ENCODE peak calls at places on chromosomes 7 and 10, in six cellular contexts. R is HepG2, K is GM12892, F is H1, J is K562, Q is GM12878. S is an unnamed sample.

GRCh38 chr10:68938117-68938516 is 17.9 kb upstream of the DDX21 start:
- DNase-seq in R (no peak), K (no peak), F (no peak), J (no peak), Q (no peak), S (no peak)

GRCh38 chr7:1233328-1234048 is 816 bp downstream of the UNCX start:
- DNase-seq in R (no peak), K (no peak), F (no peak), J (no peak), Q (no peak), S (no peak)

GRCh38 chr7:76080211-76080610 is 32.3 kb downstream of the MDH2 start:
- DNase-seq in R (no peak), K (no peak), F (no peak), J (no peak), Q (no peak), S (no peak)

GRCh38 chr7:119572132-119572531 is 700.8 kb upstream of the KCND2 start:
- DNase-seq in R (no peak), K (no peak), F (no peak), J (no peak), Q (no peak), S (no peak)

GRCh38 chr7:112452102-112452888 is 2.0 kb downstream of the IFRD1 start:
- DNase-seq in R (peak), K (peak), F (no peak), J (no peak), Q (no peak), S (no peak)

GRCh38 chr7:47901542-47901941 is 46.7 kb downstream of the PKD1L1 start:
- DNase-seq in R (no peak), K (no peak), F (no peak), J (no peak), Q (no peak), S (no peak)

GRCh38 chr10:83677795-83678194 is 461.5 kb upstream of the GHITM start:
- DNase-seq in R (no peak), K (no peak), F (no peak), J (no peak), Q (no peak), S (no peak)

GRCh38 chr10:22651276-22651980 is 63.0 kb downstream of the PIP4K2A start:
- DNase-seq in R (no peak), K (no peak), F (no peak), J (no peak), Q (no peak), S (no peak)

GRCh38 chr7:106542550-106543220 is 118.3 kb downstream of the CCDC71L start:
- DNase-seq in R (peak), K (peak), F (peak), J (peak), Q (peak), S (peak)

GRCh38 chr10:96369890-96370574 is 11.2 kb upstream of the OPALIN start:
- DNase-seq in R (no peak), K (no peak), F (no peak), J (no peak), Q (no peak), S (no peak)

GRCh38 chr10:5497948-5498730 is 1.2 kb downstream of the CALML5 start:
- DNase-seq in R (no peak), K (no peak), F (no peak), J (no peak), Q (no peak), S (no peak)

GRCh38 chr10:77539147-77539935 is 98.3 kb downstream of the KCNMA1 start:
- DNase-seq in R (no peak), K (no peak), F (no peak), J (no peak), Q (no peak), S (no peak)

DNA sequence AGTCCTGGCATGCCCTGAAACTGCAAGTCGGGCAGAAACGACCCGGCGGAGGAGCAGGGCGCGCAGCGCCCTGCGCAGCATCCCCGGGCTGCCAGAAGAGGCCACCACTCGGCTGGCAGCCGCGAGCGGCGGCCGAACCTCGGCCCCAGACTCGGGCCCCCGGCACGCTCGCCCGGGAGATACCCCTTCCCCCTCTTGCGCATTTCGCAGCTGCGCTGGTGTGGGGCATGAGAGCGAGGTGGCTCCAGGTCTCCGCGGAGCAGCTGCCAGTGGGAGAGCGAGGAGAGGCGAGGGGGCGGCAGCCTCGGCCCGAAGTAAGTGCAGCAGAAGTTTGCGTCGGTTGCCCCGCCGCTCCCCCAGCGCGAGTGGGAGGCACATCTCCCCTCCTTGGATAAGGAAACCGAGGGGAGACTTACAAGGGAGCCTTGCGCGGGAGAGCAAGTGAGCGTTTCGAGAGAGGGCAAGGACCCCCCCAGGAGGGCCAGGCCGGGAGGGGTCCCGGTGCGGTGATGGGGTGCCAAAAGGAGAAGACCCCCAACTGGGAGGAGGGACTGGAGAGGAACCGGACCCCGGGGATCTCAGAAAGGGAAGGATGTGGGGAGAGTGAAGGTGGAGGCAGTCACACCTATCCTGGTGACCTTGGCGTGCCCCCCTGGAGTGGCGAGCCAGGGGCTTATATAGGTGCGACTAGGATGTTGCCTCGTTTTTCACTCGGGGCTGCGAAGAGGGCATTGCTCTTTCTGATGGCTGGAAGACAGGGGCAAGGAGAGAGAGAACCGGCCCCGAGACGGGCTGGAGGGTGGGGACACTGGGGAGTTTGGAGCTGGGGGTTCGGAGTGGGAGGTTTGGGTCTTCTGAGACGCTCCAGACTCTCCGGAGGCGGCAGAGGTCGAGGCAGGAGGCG is 256.3 kb downstream of the OTUD1 start:
- DNase-seq in R (no peak), K (no peak), F (no peak), J (no peak), Q (no peak), S (no peak)
- TF ChIP-seq TAF1 in R (no peak), K (no peak), F (no peak), J (no peak), Q (no peak), S (no peak)

DNA sequence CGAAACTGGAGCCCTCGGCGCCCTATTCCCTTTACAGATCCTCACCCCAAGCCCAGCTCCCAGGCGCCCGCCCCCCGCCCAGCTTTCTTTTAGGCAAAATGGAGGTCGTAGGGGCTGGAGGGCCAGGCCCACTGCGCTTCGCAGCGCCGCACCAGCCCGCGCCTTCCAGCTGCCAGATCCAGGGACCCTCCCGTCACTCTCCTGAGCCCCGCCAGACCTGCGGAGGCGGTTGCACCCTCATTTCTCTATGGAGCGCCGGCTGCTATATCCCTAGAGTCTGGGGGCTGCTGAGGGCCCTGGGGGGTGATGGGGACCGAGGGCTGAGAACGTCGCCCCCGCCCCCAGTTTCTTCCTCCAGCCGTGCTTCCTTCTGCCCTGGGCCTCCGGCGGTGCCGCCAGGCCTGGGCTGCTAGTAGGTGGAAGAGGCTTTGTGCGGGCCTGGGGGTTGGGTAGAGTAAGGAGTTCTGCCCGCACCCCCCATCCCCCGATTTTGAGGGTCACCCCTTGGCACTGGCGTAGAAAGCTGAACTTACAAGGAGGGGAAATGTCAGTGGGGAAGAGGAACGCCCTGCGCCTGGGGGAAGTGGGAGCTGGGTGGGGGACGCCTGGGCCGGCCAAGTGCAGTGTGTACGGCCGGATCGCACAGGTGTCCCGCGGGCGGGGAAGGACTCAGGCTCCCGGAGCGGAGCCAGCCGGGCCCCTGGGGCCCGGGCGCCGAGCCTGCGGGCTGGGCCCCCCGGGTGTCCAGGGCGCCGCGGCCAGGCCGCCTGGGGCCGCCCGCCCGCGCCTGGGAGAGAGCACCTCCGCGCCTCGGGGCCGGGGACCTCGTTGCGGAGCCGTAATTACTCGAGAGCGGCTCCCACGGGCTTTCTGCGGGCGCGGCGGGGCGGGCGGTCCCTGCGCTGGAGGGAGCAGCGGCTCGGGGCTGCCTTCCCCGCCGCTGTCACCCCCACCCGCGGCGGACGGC is 1.2 kb downstream of the GNB2 start:
- DNase-seq in R (no peak), K (peak), F (no peak), J (no peak), Q (no peak), S (peak)
- TF ChIP-seq POLR2A in R (no peak), K (no peak), F (no peak), J (no peak), Q (no peak), S (no peak)

GRCh38 chr10:33955676-33956075 is 621.2 kb upstream of the NRP1 start:
- DNase-seq in R (no peak), K (no peak), F (no peak), J (no peak), Q (no peak), S (no peak)
- TF ChIP-seq TAF1 in R (no peak), K (no peak), F (no peak), J (no peak), Q (no peak), S (no peak)

DNA sequence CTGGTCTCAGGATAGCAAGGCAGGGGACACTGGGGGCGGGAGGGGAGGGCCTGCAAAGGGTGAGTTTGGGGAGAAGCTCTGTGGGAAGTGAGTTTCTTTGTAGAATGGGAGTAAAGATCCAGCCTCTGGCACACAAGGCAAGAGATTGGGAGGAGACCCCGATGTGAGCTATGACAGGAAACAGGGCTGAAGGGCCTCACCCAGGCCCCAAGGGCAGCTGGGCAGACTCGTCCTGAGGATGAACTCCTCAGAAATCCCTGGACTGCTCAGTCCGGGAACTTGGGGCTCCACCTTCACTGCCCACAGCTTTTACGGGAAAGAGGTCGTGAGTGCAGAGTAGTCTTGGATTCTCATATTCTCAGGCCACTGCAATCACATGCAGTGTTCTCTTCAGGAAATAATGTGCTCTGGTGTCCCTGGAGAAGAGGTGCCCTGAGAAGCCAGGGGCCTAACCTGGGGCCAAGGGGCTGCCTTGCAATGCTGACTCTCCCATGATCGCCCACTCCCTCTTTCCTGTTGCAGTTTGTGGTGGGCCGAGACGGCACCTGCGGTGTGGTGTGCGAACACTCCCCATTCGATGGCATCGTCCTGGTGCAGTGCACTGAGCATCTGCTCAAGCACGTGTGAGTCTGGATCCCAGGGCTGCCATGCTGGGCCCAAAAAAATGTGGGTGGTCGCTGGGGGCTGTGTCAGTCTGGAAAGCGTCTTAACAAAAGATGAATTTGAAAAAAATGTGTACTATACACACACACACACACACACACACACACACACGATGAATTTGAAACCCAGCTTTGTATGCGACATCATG is 31.3 kb upstream of the C10orf53 start:
- DNase-seq in R (no peak), K (no peak), F (no peak), J (no peak), Q (no peak), S (no peak)
- TF ChIP-seq POLR2A in R (no peak), K (no peak), F (no peak), J (no peak), Q (no peak), S (no peak)

DNA sequence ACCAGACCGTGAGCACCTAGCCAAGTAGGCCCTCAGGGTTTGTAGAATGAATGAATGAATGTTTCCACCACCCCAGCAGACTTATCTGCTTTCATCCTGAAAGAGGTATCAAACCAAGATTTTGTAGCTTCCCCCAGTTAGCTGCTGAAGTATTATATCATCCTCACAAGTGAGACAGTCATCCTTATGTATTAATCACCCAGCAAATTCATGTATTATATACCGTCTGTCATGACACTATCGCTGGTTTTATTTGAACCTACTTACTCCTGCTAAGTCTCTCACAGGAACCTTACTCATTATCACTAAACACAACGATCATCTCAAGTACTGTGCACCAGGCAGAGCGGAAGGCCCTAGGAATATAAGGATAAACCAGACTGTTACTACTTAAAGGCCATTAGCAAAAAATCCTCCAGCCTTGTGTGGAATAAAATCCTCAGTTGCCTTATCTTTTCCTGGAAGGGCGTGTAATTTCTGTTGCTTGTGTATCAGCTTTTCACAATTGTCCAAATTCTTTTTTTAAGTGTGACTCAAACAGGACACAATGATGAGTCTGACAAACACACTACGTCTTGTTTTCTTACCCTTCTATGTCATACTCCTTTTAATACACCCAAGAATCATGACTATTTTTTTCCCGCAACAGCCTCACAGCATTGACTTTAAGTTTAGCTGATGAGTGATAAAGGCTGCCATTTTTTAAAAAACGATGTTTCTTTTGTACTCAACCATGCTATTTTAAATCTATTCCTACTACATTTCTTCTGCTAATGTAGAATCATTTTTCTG is 176.1 kb upstream of the KLF14 start:
- DNase-seq in R (no peak), K (no peak), F (no peak), J (no peak), Q (no peak), S (no peak)
- TF ChIP-seq TAF1 in R (no peak), K (no peak), F (no peak), J (no peak), Q (no peak), S (no peak)

GRCh38 chr10:71963756-71964668 is at the start of gene CHST3:
- DNase-seq in R (no peak), K (no peak), F (no peak), J (no peak), Q (no peak), S (peak)

GRCh38 chr10:71962915-71963314 is 1.3 kb upstream of the CHST3 start:
- DNase-seq in R (no peak), K (no peak), F (no peak), J (no peak), Q (no peak), S (no peak)

GRCh38 chr10:71961831-71962230 is 2.4 kb upstream of the CHST3 start:
- DNase-seq in R (no peak), K (no peak), F (no peak), J (no peak), Q (no peak), S (no peak)

GRCh38 chr10:71964669-71965515 is 697 bp downstream of the CHST3 start:
- DNase-seq in R (no peak), K (no peak), F (no peak), J (no peak), Q (no peak), S (no peak)

GRCh38 chr10:71963351-71963755 is 842 bp upstream of the CHST3 start:
- DNase-seq in R (no peak), K (no peak), F (no peak), J (no peak), Q (no peak), S (no peak)
- TF ChIP-seq POLR2A in R (no peak), K (no peak), F (no peak), J (no peak), Q (no peak), S (no peak)

GRCh38 chr7:109094-109493 is 83.3 kb upstream of the FAM20C start:
- DNase-seq in R (no peak), K (no peak), F (no peak), J (no peak), Q (no peak), S (no peak)

GRCh38 chr7:107907-108306 is 84.5 kb upstream of the FAM20C start:
- DNase-seq in R (no peak), K (no peak), F (no peak), J (no peak), Q (no peak), S (no peak)

GRCh38 chr7:110557-111232 is 81.7 kb upstream of the FAM20C start:
- DNase-seq in R (no peak), K (no peak), F (no peak), J (no peak), Q (no peak), S (no peak)

GRCh38 chr7:111591-111990 is 80.8 kb upstream of the FAM20C start:
- DNase-seq in R (no peak), K (no peak), F (no peak), J (no peak), Q (no peak), S (no peak)

DNA sequence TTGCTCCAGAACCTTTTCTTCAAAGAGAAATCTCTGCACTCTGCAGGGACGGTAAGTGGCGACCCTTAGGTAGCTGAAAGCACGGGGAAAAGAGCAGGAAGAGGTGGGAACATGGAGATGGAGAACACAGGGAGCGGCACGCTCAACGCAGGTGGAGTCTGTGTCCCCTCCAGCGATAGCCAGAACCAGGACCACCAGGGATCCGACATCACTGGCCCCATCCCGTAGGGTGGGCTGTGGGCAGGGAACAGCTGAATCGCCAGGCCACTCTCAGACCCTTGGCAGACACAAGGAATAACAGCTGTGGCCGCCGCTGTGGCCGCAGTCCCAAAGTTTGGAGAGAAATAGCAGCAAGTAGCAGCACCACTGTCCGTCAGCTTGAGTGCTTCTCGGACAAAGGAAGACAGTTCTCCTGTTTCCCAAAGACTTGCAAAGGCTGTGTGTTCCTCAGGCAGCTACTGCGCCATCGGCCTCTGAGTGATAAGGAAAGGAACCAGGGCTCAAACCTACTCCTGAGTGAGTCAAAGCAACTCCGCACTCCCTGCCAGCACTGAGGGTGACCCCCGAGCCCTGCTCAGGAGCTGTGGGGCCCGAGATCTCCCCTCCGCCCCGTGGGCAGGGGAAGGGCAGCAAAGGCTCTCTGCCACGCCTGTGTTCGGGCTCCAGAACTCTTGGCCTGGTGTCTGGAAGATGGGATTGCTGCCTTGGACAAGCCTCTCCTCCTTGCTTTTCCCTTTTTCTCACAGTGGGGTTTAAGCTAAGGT is 82.4 kb upstream of the FAM20C start:
- DNase-seq in R (no peak), K (no peak), F (no peak), J (no peak), Q (no peak), S (no peak)
- TF ChIP-seq TAF1 in R (no peak), K (no peak), F (no peak), J (no peak), Q (no peak), S (no peak)

GRCh38 chr7:42931447-42931833 is 534 bp downstream of the PSMA2 start:
- DNase-seq in R (no peak), K (no peak), F (no peak), J (no peak), Q (no peak), S (no peak)

GRCh38 chr7:42930889-42931288 is 1.1 kb downstream of the PSMA2 start:
- DNase-seq in R (no peak), K (no peak), F (no peak), J (no peak), Q (no peak), S (no peak)

GRCh38 chr7:42932861-42933591 is 850 bp downstream of the MRPL32 start:
- DNase-seq in R (no peak), K (no peak), F (no peak), J (no peak), Q (no peak), S (no peak)

GRCh38 chr7:42929449-42929848 is 2.5 kb downstream of the PSMA2 start:
- DNase-seq in R (no peak), K (no peak), F (no peak), J (no peak), Q (no peak), S (no peak)

GRCh38 chr7:42931834-42932651 is at the start of the genes MRPL32 and PSMA2:
- DNase-seq in R (peak), K (peak), F (peak), J (peak), Q (peak), S (peak)
- TF ChIP-seq POLR2A in R (peak), K (peak), F (peak), J (peak), Q (peak), S (peak)

S was measured in GM12891.